ENCODE peak calls at places on chromosomes 7 and 10, in eight cellular contexts. E is DMS79; K is ovary; X is neuronal stem cell; C is heart left ventricle; B is NCI-H1105; T is activated naive CD8-positive, alpha-beta T cell treated with anti-CD3 and anti-CD28 coated beads, Interleukin-2, amount 50 U/mL, for 16 hours; G is A172. Y is an unnamed sample.
A peak's percentile ranks its signal among the peaks of the same experiment; 100 is the strongest.

GRCh38 chr7:103648135-103648534 is 202.1 kb upstream of the SLC26A5 start:
- DNase-seq in E (no peak), K (no peak), X (no peak), C (no peak), B (no peak), T (no peak), G (no peak), Y (no peak)

GRCh38 chr7:155529845-155530244 is 16.5 kb downstream of the CNPY1 start:
- DNase-seq in E (no peak), K (no peak), X (no peak), C (no peak), B (no peak), T (no peak), G (no peak), Y (no peak)

GRCh38 chr7:87416682-87417587 is 58.5 kb downstream of the ABCB4 start:
- DNase-seq in E (no peak), K (peak; percentile 33), X (peak; percentile 62), C (peak; percentile 33), B (peak; percentile 56), T (peak; percentile 35), G (peak; percentile 66), Y (peak; percentile 67)

GRCh38 chr7:124856299-124856888 is 73.2 kb downstream of the POT1 start:
- DNase-seq in E (no peak), K (no peak), X (peak; percentile 9), C (no peak), B (peak; percentile 15), T (no peak), G (peak; percentile 19), Y (no peak)

GRCh38 chr10:5862360-5862929 is 27.2 kb downstream of the ANKRD16 start:
- DNase-seq in E (no peak), K (no peak), X (no peak), C (no peak), B (no peak), T (no peak), G (no peak), Y (no peak)

GRCh38 chr7:954330-955238 is at the start of gene ADAP1:
- DNase-seq in E (no peak), K (no peak), X (no peak), C (no peak), B (no peak), T (peak; percentile 27), G (peak; percentile 20), Y (no peak)

GRCh38 chr7:80053098-80053497 is 81.5 kb upstream of the GNAI1 start:
- DNase-seq in E (peak; percentile 99), K (no peak), X (no peak), C (no peak), B (peak; percentile 90), T (no peak), G (no peak), Y (no peak)

GRCh38 chr10:60314306-60314940 is 75.3 kb downstream of the ANK3 start:
- DNase-seq in E (no peak), K (no peak), X (no peak), C (no peak), B (no peak), T (no peak), G (peak; percentile 83), Y (no peak)

GRCh38 chr10:119620771-119621384 is 24.1 kb upstream of the TIAL1 start:
- DNase-seq in E (no peak), K (no peak), X (no peak), C (no peak), B (no peak), T (no peak), G (no peak), Y (no peak)

GRCh38 chr7:139821349-139822115 is 7.5 kb upstream of the TBXAS1 start:
- DNase-seq in E (no peak), K (no peak), X (no peak), C (no peak), B (no peak), T (no peak), G (no peak), Y (no peak)

GRCh38 chr10:35058134-35058533 is 32.0 kb downstream of the CUL2 start:
- DNase-seq in E (no peak), K (no peak), X (no peak), C (no peak), B (no peak), T (no peak), G (peak; percentile 92), Y (no peak)

GRCh38 chr7:157506268-157506667 is 169.5 kb downstream of the DNAJB6 start:
- DNase-seq in E (no peak), K (no peak), X (no peak), C (no peak), B (no peak), T (no peak), G (no peak), Y (peak; percentile 10)

GRCh38 chr7:75814407-75814947 is 871 bp upstream of the CCL24 start:
- DNase-seq in E (no peak), K (no peak), X (no peak), C (no peak), B (no peak), T (no peak), G (peak; percentile 82), Y (no peak)

GRCh38 chr10:47175181-47176080 is 124.6 kb upstream of the GDF10 start:
- DNase-seq in E (no peak), K (no peak), X (peak; percentile 66), C (no peak), B (no peak), T (no peak), G (no peak), Y (no peak)

GRCh38 chr10:76209135-76209534 is 777.7 kb downstream of the LRMDA start:
- DNase-seq in E (no peak), K (no peak), X (no peak), C (no peak), B (no peak), T (no peak), G (peak; percentile 50), Y (no peak)

GRCh38 chr7:77288676-77289320 is 89.2 kb upstream of the FGL2 start:
- DNase-seq in E (no peak), K (no peak), X (no peak), C (no peak), B (no peak), T (no peak), G (no peak), Y (no peak)

GRCh38 chr10:91201213-91201996 is 19.1 kb upstream of the PCGF5 start:
- DNase-seq in E (no peak), K (no peak), X (no peak), C (no peak), B (no peak), T (no peak), G (no peak), Y (no peak)

GRCh38 chr7:38375453-38375852 is 102.0 kb upstream of the TARP start:
- DNase-seq in E (no peak), K (no peak), X (no peak), C (no peak), B (no peak), T (no peak), G (no peak), Y (no peak)

GRCh38 chr7:46764100-46764941 is 817.6 kb downstream of the TNS3 start:
- DNase-seq in E (no peak), K (no peak), X (no peak), C (peak; percentile 69), B (no peak), T (no peak), G (peak; percentile 100), Y (peak; percentile 77)

GRCh38 chr7:14115706-14116105 is 126.2 kb upstream of the ETV1 start:
- DNase-seq in E (no peak), K (no peak), X (no peak), C (no peak), B (no peak), T (no peak), G (no peak), Y (no peak)

GRCh38 chr10:454860-455259 is 234.6 kb downstream of the DIP2C start:
- DNase-seq in E (no peak), K (peak; percentile 58), X (no peak), C (no peak), B (no peak), T (no peak), G (peak; percentile 93), Y (no peak)

GRCh38 chr7:111835066-111835465 is 272.8 kb upstream of the IMMP2L start:
- DNase-seq in E (no peak), K (no peak), X (no peak), C (no peak), B (no peak), T (no peak), G (peak; percentile 68), Y (no peak)

GRCh38 chr10:77873558-77874380 is 52.8 kb downstream of the DLG5 start:
- DNase-seq in E (no peak), K (peak; percentile 64), X (no peak), C (no peak), B (no peak), T (no peak), G (peak; percentile 91), Y (peak; percentile 73)

GRCh38 chr10:86500846-86501245 is 20.7 kb downstream of the WAPL start:
- DNase-seq in E (no peak), K (no peak), X (no peak), C (no peak), B (no peak), T (no peak), G (no peak), Y (no peak)

GRCh38 chr7:65892832-65893231 is 20.0 kb downstream of the VKORC1L1 start:
- DNase-seq in E (no peak), K (peak; percentile 15), X (no peak), C (no peak), B (no peak), T (no peak), G (no peak), Y (no peak)

GRCh38 chr10:5876181-5876768 is 13.4 kb downstream of the ANKRD16 start:
- DNase-seq in E (no peak), K (no peak), X (no peak), C (no peak), B (no peak), T (no peak), G (peak; percentile 79), Y (no peak)

GRCh38 chr7:111729483-111729882 is 167.2 kb upstream of the IMMP2L start:
- DNase-seq in E (no peak), K (no peak), X (no peak), C (no peak), B (no peak), T (no peak), G (no peak), Y (no peak)

GRCh38 chr10:27448926-27449325 is 55.2 kb upstream of the RAB18 start:
- DNase-seq in E (no peak), K (no peak), X (no peak), C (no peak), B (no peak), T (no peak), G (peak; percentile 59), Y (no peak)

GRCh38 chr7:130912910-130913720 is 179.1 kb upstream of the KLF14 start:
- DNase-seq in E (peak; percentile 21), K (peak; percentile 61), X (no peak), C (peak; percentile 63), B (no peak), T (peak; percentile 64), G (peak; percentile 96), Y (peak; percentile 65)

GRCh38 chr10:12844796-12845524 is 156.6 kb downstream of the CCDC3 start:
- DNase-seq in E (no peak), K (peak; percentile 63), X (no peak), C (peak; percentile 36), B (no peak), T (no peak), G (peak; percentile 89), Y (peak; percentile 59)

GRCh38 chr7:116193329-116194087 is 16.8 kb upstream of the TES start:
- DNase-seq in E (no peak), K (no peak), X (no peak), C (no peak), B (no peak), T (no peak), G (no peak), Y (no peak)

GRCh38 chr7:25567430-25567829 is 339.1 kb upstream of the NPVF start:
- DNase-seq in E (no peak), K (no peak), X (no peak), C (no peak), B (no peak), T (no peak), G (no peak), Y (no peak)

GRCh38 chr10:92740762-92741161 is 51.0 kb downstream of the HHEX start:
- DNase-seq in E (no peak), K (no peak), X (no peak), C (no peak), B (no peak), T (no peak), G (no peak), Y (no peak)

GRCh38 chr7:134619627-134620331 is 26.9 kb upstream of the BPGM start:
- DNase-seq in E (no peak), K (no peak), X (no peak), C (no peak), B (no peak), T (no peak), G (peak; percentile 47), Y (no peak)